ENCODE peak calls at places on chromosomes 5 and 9, in eight cellular contexts. F is fibroblast of the conjunctiva; M is activated T-helper 1 cell treated with anti-CD3 and anti-CD28 coated beads, Interleukin-2, amount 50 U/mL, for 16 hours; K is hepatic stellate cell; V is HCT116; Y is T follicular helper cell; A is lung microvascular endothelial cell; D is activated CD8-positive, alpha-beta T cell treated with anti-CD3 and anti-CD28 coated beads for 36 hours. N is an unnamed sample.

GRCh38 chr5:50744761-50745160 is 78.3 kb downstream of the PARP8 start:
- DNase-seq in M (no peak), A (no peak), F (no peak), D (no peak), Y (no peak), V (no peak), K (peak; percentile 27), N (no peak)

GRCh38 chr5:55108651-55109050 is 6.2 kb downstream of the GZMA start:
- DNase-seq in Y (no peak), K (peak; percentile 7), V (no peak), A (no peak), F (no peak), D (no peak), M (no peak), N (no peak)

GRCh38 chr5:132381614-132382013 is 12.1 kb downstream of the SLC22A5 start:
- DNase-seq in Y (no peak), K (no peak), A (no peak), D (no peak), M (no peak), V (no peak), F (no peak), N (no peak)

GRCh38 chr5:156896545-156896944 is 46.5 kb downstream of the PPP1R2B start:
- DNase-seq in M (no peak), K (no peak), F (no peak), Y (no peak), A (no peak), V (no peak), D (no peak), N (no peak)

GRCh38 chr9:136016882-136017812 is 56.0 kb upstream of the UBAC1 start:
- DNase-seq in V (no peak), F (no peak), Y (no peak), A (no peak), M (no peak), K (no peak), D (no peak), N (no peak)

GRCh38 chr5:122101636-122102285 is 23.7 kb upstream of the LOX start:
- DNase-seq in A (peak; percentile 76), K (no peak), D (no peak), Y (no peak), M (no peak), V (peak; percentile 26), F (peak; percentile 72), N (peak; percentile 66)

GRCh38 chr5:179314606-179315355 is 30.5 kb downstream of the ADAMTS2 start:
- DNase-seq in D (no peak), M (no peak), Y (no peak), V (no peak), F (no peak), A (no peak), K (no peak), N (no peak)

GRCh38 chr5:61805101-61805500 is 473.0 kb downstream of the ZSWIM6 start:
- DNase-seq in M (no peak), A (peak; percentile 61), D (no peak), K (peak; percentile 12), V (no peak), Y (no peak), F (no peak), N (no peak)

GRCh38 chr5:71937906-71938698 is 169.2 kb upstream of the MAP1B start:
- DNase-seq in V (no peak), F (no peak), A (no peak), M (no peak), Y (no peak), K (no peak), D (no peak), N (no peak)

GRCh38 chr5:122172207-122172606 is 42.9 kb downstream of the ZNF474 start:
- DNase-seq in F (no peak), A (no peak), M (no peak), Y (no peak), K (no peak), V (no peak), D (no peak), N (no peak)

GRCh38 chr5:149320791-149321330 is 24.4 kb upstream of the GRPEL2 start:
- DNase-seq in V (peak; percentile 63), M (no peak), F (peak; percentile 85), Y (no peak), A (peak; percentile 93), D (no peak), K (peak; percentile 88), N (peak; percentile 87)

GRCh38 chr5:115246361-115246991 is 16.2 kb downstream of the PGGT1B start:
- DNase-seq in M (no peak), Y (no peak), K (no peak), A (peak; percentile 44), D (no peak), F (peak; percentile 20), V (peak; percentile 35), N (peak; percentile 51)

GRCh38 chr5:95283022-95283615 is 1.8 kb downstream of the MCTP1 start:
- DNase-seq in A (no peak), M (no peak), Y (no peak), V (no peak), K (no peak), F (no peak), D (no peak), N (no peak)

GRCh38 chr5:140344683-140345423 is 1.6 kb downstream of the HBEGF start:
- DNase-seq in V (no peak), M (no peak), D (peak; percentile 42), F (no peak), Y (no peak), K (peak; percentile 38), A (peak; percentile 47), N (peak; percentile 61)

GRCh38 chr9:114008667-114009410 is 69.3 kb downstream of the AMBP start:
- DNase-seq in F (no peak), V (no peak), Y (no peak), M (no peak), A (no peak), K (no peak), D (no peak), N (no peak)

GRCh38 chr9:135281151-135281550 is 193.7 kb downstream of the OLFM1 start:
- DNase-seq in M (no peak), K (no peak), A (no peak), D (no peak), F (no peak), V (no peak), Y (no peak), N (no peak)

GRCh38 chr9:77726289-77726688 is 78.2 kb upstream of the GNA14 start:
- DNase-seq in A (no peak), K (no peak), M (no peak), F (no peak), V (no peak), D (no peak), Y (no peak), N (no peak)

GRCh38 chr5:89282832-89283510 is 400.0 kb upstream of the MEF2C start:
- DNase-seq in V (peak; percentile 29), K (peak; percentile 15), Y (no peak), D (no peak), F (no peak), M (no peak), A (no peak), N (no peak)

GRCh38 chr5:41404757-41405156 is 105.6 kb downstream of the PLCXD3 start:
- DNase-seq in K (no peak), M (no peak), Y (no peak), D (no peak), A (no peak), V (no peak), F (no peak), N (no peak)

GRCh38 chr5:54009357-54009756 is 301.0 kb downstream of the ARL15 start:
- DNase-seq in D (no peak), M (no peak), V (no peak), A (no peak), Y (no peak), F (no peak), K (no peak), N (no peak)

GRCh38 chr9:133990366-133991210 is 1.5 kb downstream of the VAV2 start:
- DNase-seq in D (no peak), M (no peak), V (peak; percentile 21), F (peak; percentile 36), A (peak; percentile 81), Y (no peak), K (peak; percentile 88), N (peak; percentile 81)

GRCh38 chr5:33167541-33167940 is 273.2 kb upstream of the TARS1 start:
- DNase-seq in D (no peak), F (no peak), M (no peak), K (peak; percentile 13), Y (no peak), V (no peak), A (no peak), N (no peak)

GRCh38 chr5:162268694-162269481 is 201.3 kb downstream of the GABRG2 start:
- DNase-seq in D (no peak), F (no peak), A (no peak), M (no peak), V (no peak), K (no peak), Y (no peak), N (no peak)

GRCh38 chr9:134319306-134320194 is 6.7 kb upstream of the RXRA start:
- DNase-seq in V (no peak), A (no peak), K (no peak), D (no peak), M (no peak), Y (no peak), F (no peak), N (no peak)

GRCh38 chr9:99057665-99058625 is 47.0 kb upstream of the TGFBR1 start:
- DNase-seq in M (peak; percentile 40), Y (peak; percentile 56), A (peak; percentile 28), V (no peak), D (peak; percentile 94), F (no peak), K (no peak), N (no peak)

GRCh38 chr9:5784526-5785315 is 48.2 kb downstream of the ERMP1 start:
- DNase-seq in A (no peak), K (no peak), Y (no peak), M (no peak), F (no peak), D (no peak), V (no peak), N (no peak)

GRCh38 chr5:125595095-125595494 is 828.1 kb upstream of the GRAMD2B start:
- DNase-seq in Y (no peak), K (peak; percentile 22), D (no peak), V (no peak), M (no peak), F (no peak), A (no peak), N (no peak)